ENCODE peak calls at places on chromosomes 7 and 10, in four cellular contexts. Z, I, F and A are unnamed samples.

GRCh38 chr10:82377608-82378007 is 502.6 kb downstream of the NRG3 start:
- DNase-seq in Z (no peak), I (no peak), F (no peak), A (no peak)

GRCh38 chr10:30529373-30529998 is 95.5 kb downstream of the MAP3K8 start:
- DNase-seq in Z (peak; percentile 91), I (no peak), F (no peak), A (no peak)

GRCh38 chr10:1411451-1411850 is 325.9 kb downstream of the ADARB2 start:
- DNase-seq in Z (no peak), I (no peak), F (no peak), A (no peak)

GRCh38 chr10:33337335-33337854 is 2.9 kb upstream of the NRP1 start:
- DNase-seq in Z (no peak), I (no peak), F (no peak), A (no peak)

GRCh38 chr7:33130184-33130583 is 820 bp downstream of the BBS9 start:
- DNase-seq in Z (no peak), I (no peak), F (no peak), A (no peak)

GRCh38 chr7:157016352-157017041 is 6.0 kb upstream of the MNX1 start:
- DNase-seq in Z (no peak), I (no peak), F (no peak), A (no peak)

GRCh38 chr7:22781230-22781711 is 41.4 kb downstream of the TOMM7 start:
- DNase-seq in Z (no peak), I (no peak), F (no peak), A (no peak)

GRCh38 chr7:128145191-128145590 is 95.9 kb upstream of the LEP start:
- DNase-seq in Z (no peak), I (no peak), F (no peak), A (no peak)

GRCh38 chr10:63819753-63820347 is 298.6 kb downstream of the REEP3 start:
- DNase-seq in Z (peak; percentile 65), I (peak; percentile 19), F (peak; percentile 4), A (peak; percentile 44)

GRCh38 chr7:139772115-139772514 is 5.7 kb downstream of the HIPK2 start:
- DNase-seq in Z (no peak), I (no peak), F (no peak), A (peak; percentile 79)

GRCh38 chr10:17784701-17785100 is 24.4 kb upstream of the MRC1 start:
- DNase-seq in Z (no peak), I (no peak), F (no peak), A (no peak)

GRCh38 chr7:11006271-11006670 is 32.6 kb downstream of the PHF14 start:
- DNase-seq in Z (no peak), I (no peak), F (no peak), A (no peak)

GRCh38 chr7:129502708-129503685 is 666 bp downstream of the SMKR1 start:
- DNase-seq in Z (no peak), I (no peak), F (no peak), A (no peak)

GRCh38 chr7:22662031-22662430 is 65.0 kb upstream of the IL6 start:
- DNase-seq in Z (no peak), I (no peak), F (no peak), A (no peak)

GRCh38 chr10:14386202-14386593 is 55.5 kb upstream of the FRMD4A start:
- DNase-seq in Z (no peak), I (no peak), F (peak; percentile 73), A (no peak)

GRCh38 chr7:35334511-35334910 is 80.6 kb upstream of the TBX20 start:
- DNase-seq in Z (no peak), I (no peak), F (no peak), A (peak; percentile 4)

GRCh38 chr10:60573342-60573741 is 183.7 kb upstream of the ANK3 start:
- DNase-seq in Z (no peak), I (no peak), F (no peak), A (no peak)

GRCh38 chr7:28641752-28642546 is 229.6 kb downstream of the CREB5 start:
- DNase-seq in Z (no peak), I (no peak), F (no peak), A (no peak)

GRCh38 chr7:12809476-12809875 is 122.0 kb downstream of the ARL4A start:
- DNase-seq in Z (no peak), I (no peak), F (peak; percentile 17), A (no peak)

GRCh38 chr7:151083071-151083823 is at the start of gene TMUB1:
- DNase-seq in Z (peak; percentile 90), I (peak; percentile 40), F (no peak), A (no peak)

GRCh38 chr7:92699560-92699959 is 109.4 kb upstream of the FAM133B start:
- DNase-seq in Z (no peak), I (no peak), F (no peak), A (no peak)

GRCh38 chr10:34985823-34986222 is 104.3 kb downstream of the CUL2 start:
- DNase-seq in Z (no peak), I (no peak), F (no peak), A (no peak)

GRCh38 chr10:5465976-5466450 is 33.4 kb downstream of the CALML5 start:
- DNase-seq in Z (no peak), I (no peak), F (no peak), A (no peak)

GRCh38 chr7:39609462-39610149 is 13.8 kb upstream of the RALA start:
- DNase-seq in Z (peak; percentile 57), I (no peak), F (no peak), A (no peak)

GRCh38 chr10:63133787-63134557 is 844 bp downstream of the NRBF2 start:
- DNase-seq in Z (no peak), I (no peak), F (no peak), A (no peak)

GRCh38 chr10:62336404-62336803 is 37.8 kb upstream of the ZNF365 start:
- DNase-seq in Z (no peak), I (no peak), F (no peak), A (no peak)

GRCh38 chr7:36297364-36298009 is 92.2 kb upstream of the ANLN start:
- DNase-seq in Z (no peak), I (no peak), F (no peak), A (no peak)

GRCh38 chr10:31701546-31701945 is 227.1 kb downstream of the ARHGAP12 start:
- DNase-seq in Z (no peak), I (no peak), F (no peak), A (no peak)

GRCh38 chr7:20327047-20327446 is 3.7 kb upstream of the ITGB8 start:
- DNase-seq in Z (no peak), I (no peak), F (no peak), A (no peak)